ENCODE peak calls at places on chromosomes 5 and 9, in eight cellular contexts. One of them, this sample, is unnamed.

GRCh38 chr9:98018347-98018746 is 35.2 kb downstream of the ANP32B start:
- DNase-seq in left lung: no peak
- DNase-seq in uterus: no peak
- DNase-seq in OCI-LY7: no peak
- DNase-seq in tibial nerve: no peak
- DNase-seq in keratinocyte: no peak
- DNase-seq in MM.1S: no peak
- DNase-seq in heart right ventricle: no peak
- DNase-seq in this sample: no peak

GRCh38 chr9:109020113-109020512 is 6.8 kb upstream of the CTNNAL1 start:
- DNase-seq in left lung: no peak
- DNase-seq in uterus: no peak
- DNase-seq in OCI-LY7: no peak
- DNase-seq in tibial nerve: no peak
- DNase-seq in keratinocyte: no peak
- DNase-seq in MM.1S: no peak
- DNase-seq in heart right ventricle: no peak
- DNase-seq in this sample: no peak

GRCh38 chr9:107874591-107875374 is 385.2 kb upstream of the KLF4 start:
- DNase-seq in left lung: no peak
- DNase-seq in uterus: no peak
- DNase-seq in OCI-LY7: peak
- DNase-seq in tibial nerve: no peak
- DNase-seq in keratinocyte: no peak
- DNase-seq in MM.1S: peak
- DNase-seq in heart right ventricle: no peak
- DNase-seq in this sample: no peak

GRCh38 chr9:95107976-95108375 is 209.5 kb downstream of the FANCC start:
- DNase-seq in left lung: no peak
- DNase-seq in uterus: no peak
- DNase-seq in OCI-LY7: no peak
- DNase-seq in tibial nerve: no peak
- DNase-seq in keratinocyte: no peak
- DNase-seq in MM.1S: no peak
- DNase-seq in heart right ventricle: no peak
- DNase-seq in this sample: no peak

GRCh38 chr5:35364350-35364749 is 134.1 kb upstream of the PRLR start:
- DNase-seq in left lung: no peak
- DNase-seq in uterus: no peak
- DNase-seq in OCI-LY7: no peak
- DNase-seq in tibial nerve: peak
- DNase-seq in keratinocyte: no peak
- DNase-seq in MM.1S: no peak
- DNase-seq in heart right ventricle: no peak
- DNase-seq in this sample: no peak

GRCh38 chr9:123201083-123201482 is 67.3 kb downstream of the STRBP start:
- DNase-seq in left lung: no peak
- DNase-seq in uterus: no peak
- DNase-seq in OCI-LY7: no peak
- DNase-seq in tibial nerve: no peak
- DNase-seq in keratinocyte: no peak
- DNase-seq in MM.1S: no peak
- DNase-seq in heart right ventricle: no peak
- DNase-seq in this sample: no peak

GRCh38 chr5:171858303-171858702 is 72.7 kb downstream of the SMIM23 start:
- DNase-seq in left lung: no peak
- DNase-seq in uterus: no peak
- DNase-seq in OCI-LY7: peak
- DNase-seq in tibial nerve: no peak
- DNase-seq in keratinocyte: no peak
- DNase-seq in MM.1S: no peak
- DNase-seq in heart right ventricle: no peak
- DNase-seq in this sample: no peak

GRCh38 chr5:16471387-16471786 is 5.8 kb upstream of the ZNF622 start:
- DNase-seq in left lung: no peak
- DNase-seq in uterus: no peak
- DNase-seq in OCI-LY7: no peak
- DNase-seq in tibial nerve: no peak
- DNase-seq in keratinocyte: no peak
- DNase-seq in MM.1S: no peak
- DNase-seq in heart right ventricle: no peak
- DNase-seq in this sample: no peak

GRCh38 chr9:121556580-121556979 is 56.9 kb upstream of the GGTA1 start:
- DNase-seq in left lung: peak
- DNase-seq in uterus: no peak
- DNase-seq in OCI-LY7: no peak
- DNase-seq in tibial nerve: peak
- DNase-seq in keratinocyte: no peak
- DNase-seq in MM.1S: no peak
- DNase-seq in heart right ventricle: peak
- DNase-seq in this sample: no peak

GRCh38 chr9:135255033-135255842 is 167.8 kb downstream of the OLFM1 start:
- DNase-seq in left lung: no peak
- DNase-seq in uterus: no peak
- DNase-seq in OCI-LY7: no peak
- DNase-seq in tibial nerve: no peak
- DNase-seq in keratinocyte: no peak
- DNase-seq in MM.1S: no peak
- DNase-seq in heart right ventricle: no peak
- DNase-seq in this sample: no peak

GRCh38 chr9:34988218-34989055 is 1.1 kb upstream of the DNAJB5 start:
- DNase-seq in left lung: peak
- DNase-seq in uterus: peak
- DNase-seq in OCI-LY7: no peak
- DNase-seq in tibial nerve: no peak
- DNase-seq in keratinocyte: no peak
- DNase-seq in MM.1S: no peak
- DNase-seq in heart right ventricle: no peak
- DNase-seq in this sample: peak

GRCh38 chr9:100465270-100465669 is 7.7 kb upstream of the TMEFF1 start:
- DNase-seq in left lung: no peak
- DNase-seq in uterus: no peak
- DNase-seq in OCI-LY7: no peak
- DNase-seq in tibial nerve: no peak
- DNase-seq in keratinocyte: no peak
- DNase-seq in MM.1S: no peak
- DNase-seq in heart right ventricle: no peak
- DNase-seq in this sample: no peak

GRCh38 chr5:17314907-17315471 is 97.6 kb downstream of the BASP1 start:
- DNase-seq in left lung: no peak
- DNase-seq in uterus: no peak
- DNase-seq in OCI-LY7: peak
- DNase-seq in tibial nerve: no peak
- DNase-seq in keratinocyte: no peak
- DNase-seq in MM.1S: peak
- DNase-seq in heart right ventricle: no peak
- DNase-seq in this sample: no peak

GRCh38 chr5:79759436-79759835 is 69.8 kb downstream of the CMYA5 start:
- DNase-seq in left lung: no peak
- DNase-seq in uterus: no peak
- DNase-seq in OCI-LY7: no peak
- DNase-seq in tibial nerve: no peak
- DNase-seq in keratinocyte: no peak
- DNase-seq in MM.1S: no peak
- DNase-seq in heart right ventricle: no peak
- DNase-seq in this sample: no peak

GRCh38 chr5:93611900-93612898 is 29.2 kb downstream of the NR2F1 start:
- DNase-seq in left lung: no peak
- DNase-seq in uterus: no peak
- DNase-seq in OCI-LY7: no peak
- DNase-seq in tibial nerve: no peak
- DNase-seq in keratinocyte: no peak
- DNase-seq in MM.1S: no peak
- DNase-seq in heart right ventricle: no peak
- DNase-seq in this sample: no peak

GRCh38 chr9:104121022-104121421 is 26.9 kb downstream of the SMC2 start:
- DNase-seq in left lung: no peak
- DNase-seq in uterus: no peak
- DNase-seq in OCI-LY7: no peak
- DNase-seq in tibial nerve: no peak
- DNase-seq in keratinocyte: no peak
- DNase-seq in MM.1S: no peak
- DNase-seq in heart right ventricle: no peak
- DNase-seq in this sample: no peak

GRCh38 chr5:96340357-96340756 is 92.7 kb downstream of the PCSK1 start:
- DNase-seq in left lung: no peak
- DNase-seq in uterus: no peak
- DNase-seq in OCI-LY7: no peak
- DNase-seq in tibial nerve: no peak
- DNase-seq in keratinocyte: no peak
- DNase-seq in MM.1S: no peak
- DNase-seq in heart right ventricle: no peak
- DNase-seq in this sample: no peak

GRCh38 chr5:96337048-96337781 is 95.8 kb downstream of the PCSK1 start:
- DNase-seq in left lung: no peak
- DNase-seq in uterus: no peak
- DNase-seq in OCI-LY7: no peak
- DNase-seq in tibial nerve: no peak
- DNase-seq in keratinocyte: no peak
- DNase-seq in MM.1S: no peak
- DNase-seq in heart right ventricle: no peak
- DNase-seq in this sample: no peak

GRCh38 chr5:96339862-96340261 is 93.2 kb downstream of the PCSK1 start:
- DNase-seq in left lung: no peak
- DNase-seq in uterus: no peak
- DNase-seq in OCI-LY7: no peak
- DNase-seq in tibial nerve: no peak
- DNase-seq in keratinocyte: no peak
- DNase-seq in MM.1S: no peak
- DNase-seq in heart right ventricle: no peak
- DNase-seq in this sample: no peak

GRCh38 chr5:96338089-96338488 is 95.0 kb downstream of the PCSK1 start:
- DNase-seq in left lung: no peak
- DNase-seq in uterus: no peak
- DNase-seq in OCI-LY7: no peak
- DNase-seq in tibial nerve: no peak
- DNase-seq in keratinocyte: no peak
- DNase-seq in MM.1S: peak
- DNase-seq in heart right ventricle: no peak
- DNase-seq in this sample: no peak

DNA sequence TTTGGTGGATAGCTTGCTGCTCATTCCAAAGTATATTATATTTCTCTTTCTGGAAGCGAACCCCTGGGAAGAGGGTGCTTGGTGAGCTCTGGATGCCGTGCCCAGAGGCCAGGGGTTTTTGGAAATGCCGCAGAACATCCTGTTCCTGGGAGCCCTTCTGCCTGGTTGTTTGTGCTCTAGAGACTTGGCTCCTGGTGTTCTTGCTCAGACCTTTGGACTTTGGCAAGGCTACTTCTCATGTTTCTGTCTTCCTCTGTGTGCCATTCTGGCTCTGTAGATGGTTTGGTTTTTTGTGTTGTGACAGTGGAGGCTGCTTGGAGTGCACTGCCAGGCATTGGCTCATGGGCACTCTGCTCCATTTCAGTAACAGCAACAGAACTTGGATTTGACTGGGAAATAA is 94.4 kb downstream of the PCSK1 start:
- DNase-seq in left lung: no peak
- DNase-seq in uterus: no peak
- DNase-seq in OCI-LY7: no peak
- DNase-seq in tibial nerve: peak
- DNase-seq in keratinocyte: no peak
- DNase-seq in MM.1S: no peak
- DNase-seq in heart right ventricle: no peak
- DNase-seq in this sample: no peak
- H3K27ac ChIP-seq in left lung: no peak
- H3K27ac ChIP-seq in uterus: no peak
- H3K27ac ChIP-seq in OCI-LY7: no peak
- H3K27ac ChIP-seq in tibial nerve: no peak
- H3K27ac ChIP-seq in keratinocyte: no peak
- H3K27ac ChIP-seq in MM.1S: peak
- H3K27ac ChIP-seq in heart right ventricle: peak
- H3K27ac ChIP-seq in this sample: no peak

DNA sequence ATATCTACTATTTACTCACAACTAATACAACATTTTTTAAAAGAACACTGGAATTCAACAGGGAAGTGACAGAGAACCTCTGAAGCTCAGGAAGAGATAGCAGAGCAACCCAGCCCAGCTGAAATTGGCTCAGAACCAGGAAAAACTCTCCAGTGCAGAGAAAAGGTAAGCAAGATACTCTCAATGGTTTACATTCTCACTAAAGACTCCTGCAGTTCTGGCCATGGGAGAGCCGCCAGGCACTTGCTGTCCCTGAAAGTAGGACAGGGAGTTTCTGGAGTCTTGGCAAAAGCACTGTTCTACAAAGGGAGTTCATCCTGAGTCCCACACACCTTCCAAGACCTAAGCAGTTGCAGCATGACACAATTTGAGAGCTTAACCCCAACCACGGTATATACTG is 330.8 kb downstream of the TRIM36 start:
- DNase-seq in left lung: no peak
- DNase-seq in uterus: no peak
- DNase-seq in OCI-LY7: no peak
- DNase-seq in tibial nerve: no peak
- DNase-seq in keratinocyte: no peak
- DNase-seq in MM.1S: no peak
- DNase-seq in heart right ventricle: no peak
- DNase-seq in this sample: no peak
- TF ChIP-seq CTCF in left lung: no peak
- TF ChIP-seq CTCF in uterus: no peak
- TF ChIP-seq CTCF in OCI-LY7: no peak
- TF ChIP-seq CTCF in tibial nerve: no peak
- TF ChIP-seq CTCF in keratinocyte: no peak
- TF ChIP-seq CTCF in MM.1S: no peak
- TF ChIP-seq CTCF in heart right ventricle: no peak
- TF ChIP-seq CTCF in this sample: no peak

DNA sequence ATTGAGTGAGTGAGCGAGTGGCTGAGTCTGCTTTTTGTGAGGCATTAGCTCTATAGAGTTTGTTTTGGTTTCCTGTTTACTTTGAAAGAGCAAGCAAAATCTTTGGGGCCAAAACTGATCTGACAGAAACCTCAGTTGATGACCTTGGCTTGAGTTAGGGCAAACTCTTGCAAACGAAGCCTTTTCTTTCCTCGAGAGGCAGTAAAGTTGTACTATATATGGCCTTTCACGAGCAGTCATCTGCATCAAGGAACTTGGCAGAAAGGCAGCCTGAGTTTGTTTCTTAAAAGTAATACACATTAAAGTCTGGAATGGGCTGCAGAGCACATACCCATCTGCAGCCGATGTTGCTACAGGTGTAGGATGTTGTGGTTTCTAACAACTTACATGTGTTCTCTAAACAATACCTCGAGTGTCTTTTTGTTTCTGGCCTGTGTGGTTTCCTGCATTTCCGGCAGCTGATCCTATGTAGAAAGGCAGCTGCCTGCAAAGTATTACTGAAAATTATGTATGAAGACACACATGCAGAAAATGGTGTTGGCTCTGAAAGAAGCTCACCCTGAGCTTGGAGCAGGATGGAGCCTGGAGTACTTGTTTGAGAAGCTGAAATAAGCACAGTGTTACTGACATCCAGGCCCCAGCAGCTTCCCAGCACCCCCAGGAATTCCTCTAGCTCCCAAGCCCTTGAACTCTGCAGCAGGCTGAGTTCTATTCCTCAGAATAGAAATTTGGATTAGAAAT is 60.8 kb downstream of the FOXD1 start:
- DNase-seq in left lung: no peak
- DNase-seq in uterus: no peak
- DNase-seq in OCI-LY7: peak
- DNase-seq in tibial nerve: no peak
- DNase-seq in keratinocyte: no peak
- DNase-seq in MM.1S: peak
- DNase-seq in heart right ventricle: no peak
- DNase-seq in this sample: peak
- H3K27ac ChIP-seq in left lung: no peak
- H3K27ac ChIP-seq in uterus: no peak
- H3K27ac ChIP-seq in OCI-LY7: no peak
- H3K27ac ChIP-seq in tibial nerve: no peak
- H3K27ac ChIP-seq in keratinocyte: no peak
- H3K27ac ChIP-seq in MM.1S: peak
- H3K27ac ChIP-seq in heart right ventricle: no peak
- H3K27ac ChIP-seq in this sample: no peak

GRCh38 chr5:179530069-179530998 is 20.0 kb upstream of the RUFY1 start:
- DNase-seq in left lung: peak
- DNase-seq in uterus: peak
- DNase-seq in OCI-LY7: no peak
- DNase-seq in tibial nerve: no peak
- DNase-seq in keratinocyte: no peak
- DNase-seq in MM.1S: no peak
- DNase-seq in heart right ventricle: peak
- DNase-seq in this sample: peak
- TF ChIP-seq CTCF in left lung: peak
- TF ChIP-seq CTCF in uterus: peak
- TF ChIP-seq CTCF in OCI-LY7: no peak
- TF ChIP-seq CTCF in tibial nerve: no peak
- TF ChIP-seq CTCF in keratinocyte: no peak
- TF ChIP-seq CTCF in MM.1S: no peak
- TF ChIP-seq CTCF in heart right ventricle: peak
- TF ChIP-seq CTCF in this sample: peak